ENCODE peak calls at places on chromosomes 12 and 14, in four cellular contexts. A is fibroblast of pulmonary artery, V is psoas muscle, P is dorsolateral prefrontal cortex. Y is an unnamed sample.

GRCh38 chr14:50045039-50045711 is 71.2 kb downstream of the VCPKMT start:
- DNase-seq in V (peak; percentile 78), P (no peak), A (peak; percentile 82), Y (no peak)

GRCh38 chr12:48988030-48988649 is 10.0 kb downstream of the WNT1 start:
- DNase-seq in A (peak; percentile 59), V (peak; percentile 67), P (no peak), Y (no peak)

GRCh38 chr14:22733829-22734228 is 32.7 kb upstream of the OXA1L start:
- DNase-seq in V (no peak), P (no peak), A (no peak), Y (no peak)

GRCh38 chr12:64240781-64241180 is 18.7 kb upstream of the KICS2 start:
- DNase-seq in P (no peak), A (no peak), V (no peak), Y (no peak)

GRCh38 chr14:74441113-74441512 is 15.1 kb upstream of the SYNDIG1L start:
- DNase-seq in V (no peak), A (no peak), P (no peak), Y (no peak)

GRCh38 chr12:19273482-19274330 is 144.2 kb downstream of the PLEKHA5 start:
- DNase-seq in V (peak; percentile 55), A (peak; percentile 97), P (no peak), Y (peak; percentile 83)

GRCh38 chr12:67271976-67272375 is 2.8 kb downstream of the CAND1 start:
- DNase-seq in V (no peak), P (no peak), A (no peak), Y (no peak)

GRCh38 chr12:102618197-102618897 is 138.0 kb upstream of the IGF1 start:
- DNase-seq in V (peak; percentile 21), P (no peak), A (no peak), Y (no peak)

GRCh38 chr12:89414322-89414721 is 62.0 kb upstream of the DUSP6 start:
- DNase-seq in P (no peak), V (no peak), A (no peak), Y (peak; percentile 44)

GRCh38 chr12:124040286-124040685 is 67.3 kb downstream of the ZNF664 start:
- DNase-seq in A (peak; percentile 55), P (no peak), V (no peak), Y (no peak)

GRCh38 chr12:52977195-52977594 is 28.3 kb downstream of the KRT18 start:
- DNase-seq in V (no peak), P (no peak), A (no peak), Y (no peak)

GRCh38 chr12:51217133-51217967 is 512 bp downstream of the POU6F1 start:
- DNase-seq in A (peak; percentile 15), P (peak; percentile 65), V (peak; percentile 61), Y (no peak)

GRCh38 chr14:51093371-51094281 is 1.3 kb downstream of the TRIM9 start:
- DNase-seq in V (peak; percentile 29), P (peak; percentile 81), A (no peak), Y (no peak)

GRCh38 chr14:52895000-52895399 is 55.9 kb downstream of the FERMT2 start:
- DNase-seq in A (no peak), P (no peak), V (no peak), Y (no peak)

GRCh38 chr12:63889236-63889635 is 44.7 kb downstream of the SRGAP1 start:
- DNase-seq in P (no peak), A (peak; percentile 70), V (no peak), Y (no peak)

GRCh38 chr12:98653866-98654493 is 8.9 kb downstream of the APAF1 start:
- DNase-seq in P (no peak), A (peak; percentile 81), V (no peak), Y (no peak)

GRCh38 chr14:100611811-100612480 is 24.7 kb upstream of the BEGAIN start:
- DNase-seq in A (no peak), V (no peak), P (no peak), Y (no peak)

GRCh38 chr14:100526632-100527031 is 60.6 kb downstream of the BEGAIN start:
- DNase-seq in P (peak; percentile 38), A (no peak), V (no peak), Y (no peak)

GRCh38 chr12:56165369-56165768 is 7.2 kb downstream of the MYL6 start:
- DNase-seq in A (no peak), P (no peak), V (no peak), Y (no peak)

GRCh38 chr12:11978985-11979384 is 91.8 kb upstream of the BCL2L14 start:
- DNase-seq in V (no peak), P (no peak), A (no peak), Y (no peak)

GRCh38 chr14:34797747-34798583 is 77.2 kb downstream of the BAZ1A start:
- DNase-seq in A (no peak), V (no peak), P (no peak), Y (no peak)

GRCh38 chr14:48333221-48333910 is 658.0 kb upstream of the MDGA2 start:
- DNase-seq in V (no peak), P (no peak), A (no peak), Y (peak; percentile 4)

GRCh38 chr14:51603495-51603894 is 48.2 kb upstream of the FRMD6 start:
- DNase-seq in A (peak; percentile 63), V (no peak), P (no peak), Y (no peak)

GRCh38 chr14:60648169-60648933 is 926 bp downstream of the SIX1 start:
- DNase-seq in V (peak; percentile 62), A (no peak), P (no peak), Y (no peak)

GRCh38 chr12:108356902-108357806 is 18.0 kb upstream of the CMKLR1 start:
- DNase-seq in V (no peak), A (no peak), P (no peak), Y (no peak)

GRCh38 chr12:125330645-125331341 is 265.6 kb downstream of the AACS start:
- DNase-seq in V (peak; percentile 56), A (peak; percentile 20), P (peak; percentile 70), Y (no peak)

GRCh38 chr12:120317258-120318105 is 10.1 kb downstream of the PLA2G1B start:
- DNase-seq in P (peak; percentile 99), A (peak; percentile 99), V (peak; percentile 99), Y (peak; percentile 94)

GRCh38 chr12:120316798-120317257 is 10.8 kb downstream of the PLA2G1B start:
- DNase-seq in P (no peak), A (no peak), V (no peak), Y (no peak)

GRCh38 chr12:120314220-120314619 is 12.1 kb downstream of the SIRT4 start:
- DNase-seq in V (no peak), P (no peak), A (no peak), Y (no peak)
- TF ChIP-seq CTCF in V (no peak), P (no peak), A (peak; percentile 28), Y (peak; percentile 57)

GRCh38 chr12:6333029-6333428 is 8.8 kb downstream of the TNFRSF1A start:
- DNase-seq in V (peak; percentile 30), A (no peak), P (no peak), Y (no peak)
- H3K4me3 ChIP-seq in V (no peak overlapping the region), A (no peak overlapping the region), P (no peak overlapping the region), Y (no peak overlapping the region)

DNA sequence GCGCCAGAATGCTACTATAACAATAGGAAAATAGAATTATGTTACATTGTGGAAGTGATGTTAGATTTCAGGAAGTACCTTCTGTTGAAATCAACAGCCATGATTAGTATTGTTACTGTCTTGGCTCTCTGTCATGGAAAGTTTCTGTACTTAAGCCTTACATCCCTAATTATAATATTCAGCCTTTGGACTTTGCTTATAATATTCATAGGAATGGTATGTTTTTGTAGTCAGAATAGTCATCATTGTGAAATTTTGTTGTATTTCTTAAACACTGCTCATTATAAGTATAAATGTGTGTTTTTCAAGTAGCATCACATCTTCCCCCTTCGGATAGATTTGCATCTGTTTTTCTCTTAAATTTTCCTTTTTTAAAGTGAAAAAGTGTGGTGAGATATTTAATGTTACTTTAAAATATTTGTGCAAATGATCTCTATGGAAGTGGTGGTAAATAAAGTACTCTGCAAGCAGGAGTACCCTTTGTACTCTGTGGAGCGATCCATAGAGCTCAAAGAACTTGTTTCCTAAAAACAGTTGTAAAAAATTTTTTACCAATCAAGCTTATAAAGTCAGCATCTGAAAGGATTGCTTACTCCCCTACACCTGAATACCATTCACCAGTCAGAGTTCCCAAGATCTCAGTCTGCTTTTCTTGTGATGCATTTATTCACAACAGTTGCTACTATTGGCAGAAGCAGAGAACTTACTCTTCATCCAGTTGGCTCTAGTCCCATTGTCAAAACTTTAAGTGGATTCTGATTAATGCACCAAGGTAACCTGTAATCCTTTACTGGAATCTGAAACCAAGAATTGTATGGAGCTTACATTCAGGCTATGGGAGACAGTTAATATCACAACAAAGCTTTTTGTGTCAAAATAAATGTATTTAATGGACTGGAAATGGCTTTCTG is 87.8 kb downstream of the RIC8B start:
- DNase-seq in A (peak; percentile 88), V (no peak), P (no peak), Y (no peak)
- TF ChIP-seq CTCF in A (no peak), V (no peak), P (no peak), Y (no peak)

DNA sequence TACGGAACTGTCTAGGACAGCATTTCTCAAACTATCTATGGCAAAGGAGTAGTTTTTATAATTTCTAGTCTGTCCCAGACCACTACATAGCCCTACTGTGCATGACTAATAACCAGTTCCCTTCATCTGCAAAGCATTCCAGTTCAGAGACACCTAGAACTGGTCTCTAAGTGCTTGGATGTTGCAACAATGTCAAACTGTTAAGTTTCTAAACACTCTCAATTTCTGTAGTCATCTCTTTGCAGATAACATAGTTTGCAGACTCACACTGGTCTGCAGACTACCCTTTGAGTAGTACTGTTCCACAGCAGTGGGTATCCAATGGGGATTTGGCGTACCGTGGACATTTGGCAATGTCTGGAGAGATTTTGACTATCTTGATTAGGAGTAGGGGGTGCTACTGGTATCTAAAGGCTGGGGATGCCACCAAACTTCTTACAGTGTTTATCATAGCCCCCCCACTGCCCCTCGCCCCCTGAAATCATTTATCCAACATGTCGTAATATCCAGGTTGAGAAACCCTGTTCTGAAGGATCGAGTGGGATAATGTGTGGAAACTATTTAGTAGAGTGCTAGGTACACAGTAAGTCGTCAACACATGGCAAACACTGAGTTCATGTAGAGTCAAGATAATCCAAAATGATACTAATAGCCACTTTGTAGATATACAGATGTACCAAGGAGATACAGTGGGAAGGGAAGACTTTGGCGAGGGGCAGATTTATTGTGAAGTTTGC is 1.7 kb downstream of the C12orf76 start:
- DNase-seq in P (no peak), A (no peak), V (no peak), Y (no peak)
- H3K4me3 ChIP-seq in P (peak overlapping the region; percentile 96), A (no peak overlapping the region), V (no peak overlapping the region), Y (no peak overlapping the region)

DNA sequence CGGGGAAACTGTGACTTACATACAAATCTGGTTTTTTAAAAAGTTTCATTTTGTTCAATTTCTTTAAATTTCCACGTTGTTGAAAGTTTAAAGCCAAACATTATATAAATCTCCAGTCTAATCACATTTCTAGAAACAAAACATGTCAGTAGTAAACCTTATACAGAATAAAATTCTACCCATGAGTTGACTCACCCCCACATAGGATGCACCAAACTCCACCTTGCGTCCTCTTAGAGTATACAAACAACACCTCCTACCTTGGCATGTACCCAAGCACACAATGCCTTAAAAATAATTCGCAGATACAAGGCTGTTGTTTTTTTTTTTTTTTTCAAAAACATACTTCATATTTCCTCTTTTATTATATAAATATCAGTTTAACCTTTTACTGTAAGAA is 3.4 kb downstream of the FBXL14 start:
- DNase-seq in A (peak; percentile 50), P (no peak), V (no peak), Y (no peak)
- TF ChIP-seq CTCF in A (peak; percentile 22), P (no peak), V (no peak), Y (peak; percentile 27)

GRCh38 chr14:77141592-77142288 is at the start of gene ZDHHC22:
- DNase-seq in P (peak; percentile 59), A (no peak), V (no peak), Y (no peak)
- H3K4me3 ChIP-seq in P (peak within 1 kb of the TSS; percentile 68), A (peak within 1 kb of the TSS; percentile 28), V (peak within 1 kb of the TSS; percentile 64), Y (no peak within 1 kb of the TSS)

Y was measured in epithelial cell of proximal tubule.